ENCODE peak calls at places on chromosomes 3 and 15, in five cellular contexts. F, R, A, X and O are unnamed samples. For H3F3A, the result is how much of the 10 kb centered on the place peaks cover.

GRCh38 chr3:174342941-174343431 is 516.1 kb upstream of the NAALADL2 start:
- DNase-seq in X (no peak), F (no peak), R (no peak), A (peak), O (no peak)

GRCh38 chr3:16179771-16180736 is 5.6 kb downstream of the GALNT15 start:
- DNase-seq in A (peak), F (peak), X (peak), R (no peak), O (no peak)

GRCh38 chr15:58355352-58355964 is 76.3 kb upstream of the LIPC start:
- DNase-seq in X (no peak), A (no peak), F (no peak), R (no peak), O (no peak)

GRCh38 chr3:85790445-85791030 is 831.7 kb downstream of the CADM2 start:
- DNase-seq in F (peak), X (no peak), R (peak), A (no peak), O (no peak)

GRCh38 chr15:70047386-70048195 is 50.1 kb downstream of the TLE3 start:
- DNase-seq in F (no peak), X (no peak), A (peak), R (no peak), O (no peak)

GRCh38 chr3:52896613-52897012 is 735 bp downstream of the STIMATE start:
- DNase-seq in X (peak), R (peak), F (peak), A (peak), O (no peak)

GRCh38 chr3:170707899-170708298 is 122.0 kb upstream of the SLC7A14 start:
- DNase-seq in R (no peak), F (no peak), A (no peak), X (peak), O (no peak)

GRCh38 chr15:85318048-85318731 is 62.2 kb upstream of the AKAP13 start:
- DNase-seq in F (no peak), R (no peak), A (peak), X (peak), O (peak)

GRCh38 chr3:44529927-44530326 is 25.1 kb upstream of the ZKSCAN7 start:
- DNase-seq in F (no peak), X (peak), A (peak), R (peak), O (no peak)

GRCh38 chr3:95894820-95895219 is 919.6 kb upstream of the EPHA6 start:
- DNase-seq in A (no peak), X (no peak), F (no peak), R (no peak), O (no peak)

GRCh38 chr3:10303785-10304184 is 11.0 kb upstream of the GHRL start:
- DNase-seq in R (no peak), A (no peak), F (no peak), X (no peak), O (no peak)

GRCh38 chr15:26125664-26126063 is 262.5 kb upstream of the ATP10A start:
- DNase-seq in X (no peak), A (no peak), F (no peak), R (no peak), O (no peak)

GRCh38 chr3:69306239-69307185 is 79.4 kb downstream of the FRMD4B start:
- DNase-seq in X (peak), A (peak), F (peak), R (peak), O (peak)

GRCh38 chr3:139388961-139389551 is 391 bp downstream of the COPB2 start:
- DNase-seq in R (peak), A (peak), X (no peak), F (peak), O (no peak)

GRCh38 chr15:64991536-64992135 is 1.9 kb upstream of the SPG21 start:
- DNase-seq in A (no peak), F (no peak), X (no peak), R (no peak), O (no peak)

GRCh38 chr3:39440316-39440715 is 27.2 kb upstream of the MOBP start:
- DNase-seq in F (no peak), A (no peak), R (no peak), X (no peak), O (no peak)

GRCh38 chr3:71066849-71067261 is 516.7 kb downstream of the FOXP1 start:
- DNase-seq in X (peak), A (peak), R (no peak), F (peak), O (no peak)

GRCh38 chr15:40322531-40323238 is 807 bp upstream of the INAFM2 start:
- DNase-seq in F (no peak), X (no peak), R (peak), A (no peak), O (no peak)
- H3K4me3 ChIP-seq in F (peak), X (peak), R (peak), A (peak), O (peak)

GRCh38 chr3:110420158-110420641 is 651.4 kb upstream of the NECTIN3 start:
- DNase-seq in X (peak), F (no peak), A (peak), R (no peak), O (no peak)

GRCh38 chr3:110414851-110415250 is 656.8 kb upstream of the NECTIN3 start:
- DNase-seq in F (no peak), A (peak), R (no peak), X (peak), O (no peak)

GRCh38 chr3:110419571-110419970 is 652.0 kb upstream of the NECTIN3 start:
- DNase-seq in R (no peak), X (peak), F (no peak), A (peak), O (no peak)

GRCh38 chr3:110423276-110423675 is 648.3 kb upstream of the NECTIN3 start:
- DNase-seq in R (no peak), A (no peak), F (no peak), X (no peak), O (no peak)

DNA sequence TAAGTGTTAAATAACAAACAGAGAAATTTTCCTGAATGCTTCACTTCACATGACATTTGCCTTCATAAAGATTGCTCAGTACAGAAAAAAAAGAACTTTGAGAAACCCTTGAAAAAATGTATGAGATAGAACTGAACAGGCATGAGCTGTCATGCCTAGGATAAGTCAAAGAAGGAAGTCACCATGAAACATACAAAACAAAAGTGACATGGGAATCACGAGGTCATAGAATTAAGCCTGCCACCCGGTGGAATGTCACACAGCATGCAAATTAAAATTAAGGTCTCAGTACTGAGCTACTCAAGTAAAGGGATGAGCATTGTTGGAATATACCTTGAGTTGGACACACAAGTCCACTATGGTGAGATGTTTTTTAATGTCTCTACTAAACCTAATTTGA is 652.5 kb upstream of the NECTIN3 start:
- DNase-seq in X (peak), F (no peak), A (peak), R (peak), O (no peak)
- H3F3A ChIP-seq in X (under half), F (under half), A (under half), R (under half), O (under half)

GRCh38 chr3:133872161-133872560 is 23.5 kb downstream of the RAB6B start:
- DNase-seq in F (no peak), X (no peak), R (no peak), A (no peak), O (no peak)

GRCh38 chr3:133870822-133871221 is 24.9 kb downstream of the RAB6B start:
- DNase-seq in F (no peak), R (no peak), X (no peak), A (no peak), O (no peak)

GRCh38 chr3:133872781-133873180 is 22.9 kb downstream of the RAB6B start:
- DNase-seq in A (no peak), R (peak), X (no peak), F (no peak), O (no peak)

GRCh38 chr3:133869601-133870000 is 26.1 kb downstream of the RAB6B start:
- DNase-seq in R (no peak), F (no peak), X (no peak), A (no peak), O (no peak)

DNA sequence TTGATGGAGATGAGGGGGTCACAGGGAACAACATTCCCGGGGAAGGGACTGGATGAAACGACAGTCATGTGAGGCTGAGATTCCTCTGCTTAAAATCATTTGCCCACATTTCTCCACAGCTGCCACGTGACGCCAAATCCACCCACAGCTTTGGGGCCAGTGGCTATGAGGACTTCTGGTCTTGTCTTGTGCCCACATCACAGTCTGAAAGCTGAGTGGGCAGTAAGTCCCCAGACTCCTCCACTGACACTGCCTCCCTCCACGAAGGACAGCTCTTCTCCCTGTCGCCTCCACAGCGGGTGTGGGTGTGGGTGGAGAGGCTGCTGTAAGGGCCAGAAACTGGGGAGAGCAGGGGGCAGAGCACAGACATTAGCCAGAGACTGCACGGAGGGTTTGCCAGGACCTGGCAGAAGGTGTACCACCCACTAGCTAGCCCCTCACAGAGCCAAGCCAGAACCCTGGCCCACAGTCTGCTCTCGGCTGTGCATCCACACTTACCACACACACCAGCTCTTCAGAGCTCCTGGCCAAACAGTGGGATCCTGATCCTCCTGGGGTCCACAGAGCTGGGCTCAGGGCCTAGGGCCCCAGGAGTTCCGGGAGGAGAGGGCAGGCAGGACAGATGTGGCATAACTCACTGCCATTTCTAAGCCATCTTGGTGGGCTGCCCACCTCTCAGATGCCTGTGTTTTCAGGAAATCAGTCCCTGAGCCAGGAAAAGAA is 24.2 kb downstream of the RAB6B start:
- DNase-seq in A (no peak), R (no peak), F (no peak), X (no peak), O (no peak)
- H3K4me3 ChIP-seq in A (no peak), R (no peak), F (no peak), X (no peak), O (no peak)

GRCh38 chr15:31353931-31354330 is 27.3 kb downstream of the KLF13 start:
- DNase-seq in A (peak), F (no peak), X (no peak), R (no peak), O (no peak)
- H3F3A ChIP-seq in A (under half), F (under half), X (under half), R (under half), O (under half)

DNA sequence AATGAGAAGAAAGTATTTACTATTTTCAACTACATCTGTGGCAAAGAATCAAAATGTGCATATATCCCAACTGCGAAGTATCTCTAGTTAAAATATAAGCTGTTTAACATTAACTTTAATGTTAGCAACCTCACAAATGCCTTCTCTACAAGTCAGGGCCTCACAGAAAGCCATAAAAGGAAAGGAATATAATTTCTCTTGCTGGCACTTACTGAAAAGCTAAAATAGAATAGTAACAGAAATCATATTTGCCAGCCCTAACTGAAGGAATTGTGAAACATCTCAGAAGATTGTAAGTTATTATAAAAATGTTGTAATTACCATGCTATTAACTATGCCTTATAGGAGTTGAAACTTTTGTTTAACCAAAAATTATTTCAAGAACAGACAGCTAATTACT is 65.1 kb upstream of the MBNL1 start:
- DNase-seq in R (no peak), X (no peak), A (peak), F (no peak), O (no peak)
- H3K4me3 ChIP-seq in R (no peak), X (no peak), A (peak), F (no peak), O (no peak)

DNA sequence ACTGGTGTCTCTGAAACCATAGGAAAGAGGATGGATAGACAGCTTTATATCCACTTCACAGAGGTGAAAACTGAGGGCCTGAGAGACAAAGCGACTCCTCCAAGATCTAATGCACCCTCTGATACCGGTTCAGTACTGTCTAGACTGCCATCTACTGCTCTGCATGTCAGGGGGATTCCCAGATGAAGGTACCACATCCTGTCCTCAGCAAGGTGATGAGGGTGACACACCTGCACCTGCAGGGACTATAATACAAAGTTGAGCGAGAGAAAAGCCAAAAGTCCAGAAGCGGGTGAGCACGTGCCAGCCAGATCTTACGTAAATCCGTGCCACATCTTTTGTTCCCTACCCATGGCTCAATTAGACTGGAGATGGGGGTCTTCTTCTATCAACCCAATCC is 32.5 kb upstream of the HES1 start:
- DNase-seq in X (no peak), F (no peak), R (no peak), A (no peak), O (no peak)
- H3F3A ChIP-seq in X (under half), F (under half), R (under half), A (under half), O (under half)